ENCODE peak calls at places on chromosomes 6 and 20, in five cellular contexts. K, J, T, Q and Y are unnamed samples.

GRCh38 chr6:4732691-4733315 is 43.4 kb upstream of the CDYL start:
- DNase-seq in K (peak), J (no peak), T (peak), Q (peak), Y (no peak)

GRCh38 chr6:11139051-11139960 is 27.8 kb upstream of the ERVFRD-1 start:
- DNase-seq in K (peak), J (no peak), T (no peak), Q (no peak), Y (no peak)

GRCh38 chr20:63035284-63036185 is 28.8 kb upstream of the BHLHE23 start:
- DNase-seq in K (no peak), J (no peak), T (no peak), Q (no peak), Y (no peak)

GRCh38 chr6:209432-210103 is 82.7 kb upstream of the DUSP22 start:
- DNase-seq in K (no peak), J (no peak), T (no peak), Q (no peak), Y (no peak)

GRCh38 chr20:25299801-25300200 is 51.9 kb downstream of the PYGB start:
- DNase-seq in K (peak), J (no peak), T (no peak), Q (no peak), Y (no peak)

GRCh38 chr6:35055906-35056305 is 85.2 kb downstream of the TCP11 start:
- DNase-seq in K (peak), J (no peak), T (no peak), Q (no peak), Y (no peak)

GRCh38 chr20:48846516-48847492 is 19.0 kb upstream of the PREX1 start:
- DNase-seq in K (no peak), J (no peak), T (peak), Q (no peak), Y (no peak)

GRCh38 chr6:111238464-111239119 is 151.3 kb downstream of the SLC16A10 start:
- DNase-seq in K (peak), J (no peak), T (no peak), Q (no peak), Y (no peak)

GRCh38 chr20:20785226-20785625 is 72.8 kb upstream of the RALGAPA2 start:
- DNase-seq in K (no peak), J (no peak), T (no peak), Q (no peak), Y (no peak)

GRCh38 chr6:159008656-159009288 is 8.8 kb upstream of the RSPH3 start:
- DNase-seq in K (peak), J (no peak), T (peak), Q (no peak), Y (no peak)

GRCh38 chr6:153002613-153003293 is at the start of gene MTRF1L:
- DNase-seq in K (peak), J (peak), T (peak), Q (peak), Y (peak)

GRCh38 chr6:41676406-41676805 is 38.1 kb downstream of the MDFI start:
- DNase-seq in K (no peak), J (no peak), T (no peak), Q (no peak), Y (no peak)

GRCh38 chr6:156689656-156690055 is 87.5 kb upstream of the ARID1B start:
- DNase-seq in K (no peak), J (no peak), T (no peak), Q (no peak), Y (no peak)

GRCh38 chr6:20402181-20403079 is 751 bp downstream of the E2F3 start:
- DNase-seq in K (peak), J (peak), T (peak), Q (peak), Y (peak)

GRCh38 chr6:21902766-21903165 is 309.2 kb downstream of the SOX4 start:
- DNase-seq in K (no peak), J (no peak), T (peak), Q (no peak), Y (no peak)

GRCh38 chr20:62918830-62919229 is 7.5 kb downstream of the DIDO1 start:
- DNase-seq in K (no peak), J (no peak), T (no peak), Q (no peak), Y (no peak)

GRCh38 chr6:56570434-56571359 is 72.0 kb downstream of the DST start:
- DNase-seq in K (peak), J (no peak), T (no peak), Q (no peak), Y (no peak)